ENCODE peak calls at places on chromosomes 12 and 14, in ten cellular contexts. One of them, this sample, is unnamed.

GRCh38 chr12:92382383-92382878 is 236.8 kb upstream of the BTG1 start:
- DNase-seq in GM23248: no peak
- DNase-seq in CD4-positive, CD25-positive, alpha-beta regulatory T cell: no peak
- DNase-seq in bronchial epithelial cell: no peak
- DNase-seq in heart left ventricle: no peak
- DNase-seq in Caco-2: no peak
- DNase-seq in IMR-90: no peak
- DNase-seq in brain microvascular endothelial cell: no peak
- DNase-seq in pancreas: no peak
- DNase-seq in CD8-positive, alpha-beta T cell: no peak
- DNase-seq in this sample: no peak

GRCh38 chr12:89140141-89140540 is 212.2 kb downstream of the DUSP6 start:
- DNase-seq in GM23248: no peak
- DNase-seq in CD4-positive, CD25-positive, alpha-beta regulatory T cell: no peak
- DNase-seq in bronchial epithelial cell: no peak
- DNase-seq in heart left ventricle: no peak
- DNase-seq in Caco-2: no peak
- DNase-seq in IMR-90: peak; percentile 54
- DNase-seq in brain microvascular endothelial cell: no peak
- DNase-seq in pancreas: no peak
- DNase-seq in CD8-positive, alpha-beta T cell: no peak
- DNase-seq in this sample: no peak

GRCh38 chr12:88336071-88336768 is 194.1 kb downstream of the TMTC3 start:
- DNase-seq in GM23248: peak; percentile 71
- DNase-seq in CD4-positive, CD25-positive, alpha-beta regulatory T cell: no peak
- DNase-seq in bronchial epithelial cell: no peak
- DNase-seq in heart left ventricle: no peak
- DNase-seq in Caco-2: no peak
- DNase-seq in IMR-90: no peak
- DNase-seq in brain microvascular endothelial cell: no peak
- DNase-seq in pancreas: no peak
- DNase-seq in CD8-positive, alpha-beta T cell: no peak
- DNase-seq in this sample: no peak

GRCh38 chr14:31229638-31230229 is 22.1 kb upstream of the HECTD1 start:
- DNase-seq in GM23248: peak; percentile 98
- DNase-seq in CD4-positive, CD25-positive, alpha-beta regulatory T cell: no peak
- DNase-seq in bronchial epithelial cell: peak; percentile 100
- DNase-seq in heart left ventricle: peak; percentile 72
- DNase-seq in Caco-2: peak; percentile 95
- DNase-seq in IMR-90: peak; percentile 98
- DNase-seq in brain microvascular endothelial cell: peak; percentile 93
- DNase-seq in pancreas: peak; percentile 76
- DNase-seq in CD8-positive, alpha-beta T cell: no peak
- DNase-seq in this sample: no peak

GRCh38 chr12:110538869-110539622 is 36.9 kb downstream of the RAD9B start:
- DNase-seq in GM23248: no peak
- DNase-seq in CD4-positive, CD25-positive, alpha-beta regulatory T cell: no peak
- DNase-seq in bronchial epithelial cell: no peak
- DNase-seq in heart left ventricle: peak; percentile 40
- DNase-seq in Caco-2: no peak
- DNase-seq in IMR-90: no peak
- DNase-seq in brain microvascular endothelial cell: no peak
- DNase-seq in pancreas: no peak
- DNase-seq in CD8-positive, alpha-beta T cell: no peak
- DNase-seq in this sample: no peak

GRCh38 chr12:78194448-78194847 is 363.8 kb downstream of the NAV3 start:
- DNase-seq in GM23248: peak; percentile 95
- DNase-seq in CD4-positive, CD25-positive, alpha-beta regulatory T cell: no peak
- DNase-seq in bronchial epithelial cell: peak; percentile 70
- DNase-seq in heart left ventricle: no peak
- DNase-seq in Caco-2: no peak
- DNase-seq in IMR-90: peak; percentile 95
- DNase-seq in brain microvascular endothelial cell: peak; percentile 70
- DNase-seq in pancreas: no peak
- DNase-seq in CD8-positive, alpha-beta T cell: no peak
- DNase-seq in this sample: no peak

GRCh38 chr12:25972783-25973182 is 14.3 kb downstream of the RASSF8 start:
- DNase-seq in GM23248: peak; percentile 86
- DNase-seq in CD4-positive, CD25-positive, alpha-beta regulatory T cell: no peak
- DNase-seq in bronchial epithelial cell: peak; percentile 55
- DNase-seq in heart left ventricle: no peak
- DNase-seq in Caco-2: no peak
- DNase-seq in IMR-90: peak; percentile 79
- DNase-seq in brain microvascular endothelial cell: peak; percentile 63
- DNase-seq in pancreas: no peak
- DNase-seq in CD8-positive, alpha-beta T cell: no peak
- DNase-seq in this sample: no peak

GRCh38 chr14:72743626-72744025 is 150.3 kb downstream of the DPF3 start:
- DNase-seq in GM23248: peak; percentile 18
- DNase-seq in CD4-positive, CD25-positive, alpha-beta regulatory T cell: no peak
- DNase-seq in bronchial epithelial cell: no peak
- DNase-seq in heart left ventricle: no peak
- DNase-seq in Caco-2: no peak
- DNase-seq in IMR-90: no peak
- DNase-seq in brain microvascular endothelial cell: no peak
- DNase-seq in pancreas: peak; percentile 38
- DNase-seq in CD8-positive, alpha-beta T cell: no peak
- DNase-seq in this sample: no peak

GRCh38 chr14:26602902-26603301 is 5.1 kb upstream of the NOVA1 start:
- DNase-seq in GM23248: no peak
- DNase-seq in CD4-positive, CD25-positive, alpha-beta regulatory T cell: no peak
- DNase-seq in bronchial epithelial cell: no peak
- DNase-seq in heart left ventricle: no peak
- DNase-seq in Caco-2: no peak
- DNase-seq in IMR-90: no peak
- DNase-seq in brain microvascular endothelial cell: no peak
- DNase-seq in pancreas: no peak
- DNase-seq in CD8-positive, alpha-beta T cell: no peak
- DNase-seq in this sample: no peak

GRCh38 chr14:30251017-30251416 is 307.9 kb upstream of the G2E3 start:
- DNase-seq in GM23248: no peak
- DNase-seq in CD4-positive, CD25-positive, alpha-beta regulatory T cell: no peak
- DNase-seq in bronchial epithelial cell: no peak
- DNase-seq in heart left ventricle: no peak
- DNase-seq in Caco-2: no peak
- DNase-seq in IMR-90: no peak
- DNase-seq in brain microvascular endothelial cell: no peak
- DNase-seq in pancreas: no peak
- DNase-seq in CD8-positive, alpha-beta T cell: no peak
- DNase-seq in this sample: no peak

GRCh38 chr12:98154850-98155249 is 360.5 kb upstream of the TMPO start:
- DNase-seq in GM23248: no peak
- DNase-seq in CD4-positive, CD25-positive, alpha-beta regulatory T cell: no peak
- DNase-seq in bronchial epithelial cell: peak; percentile 28
- DNase-seq in heart left ventricle: no peak
- DNase-seq in Caco-2: peak; percentile 69
- DNase-seq in IMR-90: no peak
- DNase-seq in brain microvascular endothelial cell: no peak
- DNase-seq in pancreas: no peak
- DNase-seq in CD8-positive, alpha-beta T cell: no peak
- DNase-seq in this sample: peak; percentile 33

GRCh38 chr14:25246751-25247150 is 196.8 kb upstream of the STXBP6 start:
- DNase-seq in GM23248: no peak
- DNase-seq in CD4-positive, CD25-positive, alpha-beta regulatory T cell: no peak
- DNase-seq in bronchial epithelial cell: no peak
- DNase-seq in heart left ventricle: no peak
- DNase-seq in Caco-2: no peak
- DNase-seq in IMR-90: no peak
- DNase-seq in brain microvascular endothelial cell: no peak
- DNase-seq in pancreas: no peak
- DNase-seq in CD8-positive, alpha-beta T cell: no peak
- DNase-seq in this sample: no peak

GRCh38 chr12:95385246-95385645 is 88.7 kb upstream of the METAP2 start:
- DNase-seq in GM23248: peak; percentile 57
- DNase-seq in CD4-positive, CD25-positive, alpha-beta regulatory T cell: no peak
- DNase-seq in bronchial epithelial cell: peak; percentile 17
- DNase-seq in heart left ventricle: peak; percentile 27
- DNase-seq in Caco-2: no peak
- DNase-seq in IMR-90: peak; percentile 8
- DNase-seq in brain microvascular endothelial cell: peak; percentile 7
- DNase-seq in pancreas: no peak
- DNase-seq in CD8-positive, alpha-beta T cell: no peak
- DNase-seq in this sample: no peak
- H3K4me3 ChIP-seq in GM23248: peak overlapping the region; percentile 66
- H3K4me3 ChIP-seq in CD4-positive, CD25-positive, alpha-beta regulatory T cell: no peak overlapping the region
- H3K4me3 ChIP-seq in bronchial epithelial cell: no peak overlapping the region
- H3K4me3 ChIP-seq in heart left ventricle: peak overlapping the region; percentile 57
- H3K4me3 ChIP-seq in Caco-2: no peak overlapping the region
- H3K4me3 ChIP-seq in IMR-90: peak overlapping the region; percentile 19
- H3K4me3 ChIP-seq in brain microvascular endothelial cell: no peak overlapping the region
- H3K4me3 ChIP-seq in pancreas: no peak overlapping the region
- H3K4me3 ChIP-seq in CD8-positive, alpha-beta T cell: no peak overlapping the region
- H3K4me3 ChIP-seq in this sample: no peak overlapping the region

GRCh38 chr12:12890492-12890814 is 909 bp upstream of the GPRC5A start:
- DNase-seq in GM23248: no peak
- DNase-seq in CD4-positive, CD25-positive, alpha-beta regulatory T cell: no peak
- DNase-seq in bronchial epithelial cell: no peak
- DNase-seq in heart left ventricle: no peak
- DNase-seq in Caco-2: no peak
- DNase-seq in IMR-90: peak; percentile 68
- DNase-seq in brain microvascular endothelial cell: no peak
- DNase-seq in pancreas: peak; percentile 50
- DNase-seq in CD8-positive, alpha-beta T cell: no peak
- DNase-seq in this sample: no peak
- H3K27me3 ChIP-seq in GM23248: no peaks in the 10 kb centered on the region
- H3K27me3 ChIP-seq in CD4-positive, CD25-positive, alpha-beta regulatory T cell: peaks cover 10% of the 10 kb centered on the region
- H3K27me3 ChIP-seq in bronchial epithelial cell: no peaks in the 10 kb centered on the region
- H3K27me3 ChIP-seq in heart left ventricle: no peaks in the 10 kb centered on the region
- H3K27me3 ChIP-seq in Caco-2: no peaks in the 10 kb centered on the region
- H3K27me3 ChIP-seq in IMR-90: no peaks in the 10 kb centered on the region
- H3K27me3 ChIP-seq in brain microvascular endothelial cell: no peaks in the 10 kb centered on the region
- H3K27me3 ChIP-seq in pancreas: no peaks in the 10 kb centered on the region
- H3K27me3 ChIP-seq in CD8-positive, alpha-beta T cell: no peaks in the 10 kb centered on the region
- H3K27me3 ChIP-seq in this sample: no peaks in the 10 kb centered on the region

DNA sequence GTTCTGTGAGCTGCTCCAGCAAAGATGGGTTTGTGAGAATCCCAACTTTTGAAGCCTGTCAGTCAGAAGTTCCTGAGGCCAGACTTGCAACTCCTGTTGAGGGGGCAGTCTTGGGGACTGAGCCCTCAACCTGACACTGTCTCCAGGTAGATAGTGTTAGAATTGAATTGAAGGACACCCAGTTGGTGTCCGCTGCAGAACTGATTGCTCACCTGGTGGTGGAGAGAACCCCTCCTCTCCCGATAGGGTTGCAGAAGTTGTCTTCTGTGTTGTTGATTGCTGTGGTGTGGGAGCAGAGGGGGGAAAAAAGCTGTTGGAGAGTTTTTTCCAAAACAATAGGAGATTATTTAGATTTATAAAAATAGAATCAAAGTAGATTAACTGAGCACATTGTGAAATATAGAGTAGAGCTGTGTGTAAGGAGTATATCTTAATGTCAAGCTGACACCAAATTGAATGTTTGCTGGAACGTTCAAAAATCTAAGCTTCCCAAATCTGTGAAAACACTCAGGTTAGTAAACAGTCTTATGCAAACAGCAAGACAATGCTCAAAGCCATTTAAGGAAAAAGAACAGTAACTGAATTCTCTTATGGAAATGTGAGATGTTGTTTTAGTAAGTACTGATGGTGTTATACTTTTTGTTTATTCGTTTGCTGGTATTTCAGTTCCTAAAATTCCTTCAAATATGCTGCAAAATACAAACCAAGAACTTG is 18.6 kb downstream of the HIF1A start:
- DNase-seq in GM23248: no peak
- DNase-seq in CD4-positive, CD25-positive, alpha-beta regulatory T cell: no peak
- DNase-seq in bronchial epithelial cell: no peak
- DNase-seq in heart left ventricle: no peak
- DNase-seq in Caco-2: no peak
- DNase-seq in IMR-90: no peak
- DNase-seq in brain microvascular endothelial cell: no peak
- DNase-seq in pancreas: no peak
- DNase-seq in CD8-positive, alpha-beta T cell: no peak
- DNase-seq in this sample: no peak
- H3K4me3 ChIP-seq in GM23248: peak overlapping the region; percentile 56
- H3K4me3 ChIP-seq in CD4-positive, CD25-positive, alpha-beta regulatory T cell: no peak overlapping the region
- H3K4me3 ChIP-seq in bronchial epithelial cell: no peak overlapping the region
- H3K4me3 ChIP-seq in heart left ventricle: no peak overlapping the region
- H3K4me3 ChIP-seq in Caco-2: no peak overlapping the region
- H3K4me3 ChIP-seq in IMR-90: no peak overlapping the region
- H3K4me3 ChIP-seq in brain microvascular endothelial cell: peak overlapping the region; percentile 31
- H3K4me3 ChIP-seq in pancreas: no peak overlapping the region
- H3K4me3 ChIP-seq in CD8-positive, alpha-beta T cell: no peak overlapping the region
- H3K4me3 ChIP-seq in this sample: no peak overlapping the region

DNA sequence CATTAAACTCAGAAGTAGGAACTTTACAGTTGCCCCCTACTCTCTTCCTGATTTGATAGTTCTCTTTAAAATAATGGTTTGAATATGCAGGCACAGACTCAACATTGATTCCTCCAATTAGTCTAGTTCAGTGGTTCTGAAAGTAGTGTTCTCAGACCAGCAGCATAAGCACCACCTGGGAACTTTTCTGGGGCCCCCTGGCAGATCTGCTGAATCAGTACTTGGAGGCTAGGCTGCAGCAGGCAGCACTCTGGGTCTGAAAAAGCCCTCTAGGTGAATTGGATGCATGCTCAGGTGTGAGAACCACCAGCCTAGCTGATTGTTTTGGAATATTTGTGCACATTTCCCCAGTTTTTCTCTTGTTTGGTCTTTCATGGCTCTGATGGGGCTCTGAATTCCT is 198.6 kb upstream of the NOS1 start:
- DNase-seq in GM23248: no peak
- DNase-seq in CD4-positive, CD25-positive, alpha-beta regulatory T cell: no peak
- DNase-seq in bronchial epithelial cell: no peak
- DNase-seq in heart left ventricle: no peak
- DNase-seq in Caco-2: no peak
- DNase-seq in IMR-90: no peak
- DNase-seq in brain microvascular endothelial cell: no peak
- DNase-seq in pancreas: no peak
- DNase-seq in CD8-positive, alpha-beta T cell: no peak
- DNase-seq in this sample: no peak
- H3K27me3 ChIP-seq in GM23248: no peaks in the 10 kb centered on the region
- H3K27me3 ChIP-seq in CD4-positive, CD25-positive, alpha-beta regulatory T cell: no peaks in the 10 kb centered on the region
- H3K27me3 ChIP-seq in bronchial epithelial cell: no peaks in the 10 kb centered on the region
- H3K27me3 ChIP-seq in heart left ventricle: no peaks in the 10 kb centered on the region
- H3K27me3 ChIP-seq in Caco-2: no peaks in the 10 kb centered on the region
- H3K27me3 ChIP-seq in IMR-90: no peaks in the 10 kb centered on the region
- H3K27me3 ChIP-seq in brain microvascular endothelial cell: no peaks in the 10 kb centered on the region
- H3K27me3 ChIP-seq in pancreas: no peaks in the 10 kb centered on the region
- H3K27me3 ChIP-seq in CD8-positive, alpha-beta T cell: no peaks in the 10 kb centered on the region
- H3K27me3 ChIP-seq in this sample: no peaks in the 10 kb centered on the region

GRCh38 chr14:64196668-64197411 is 97.3 kb downstream of the ESR2 start:
- DNase-seq in GM23248: peak; percentile 70
- DNase-seq in CD4-positive, CD25-positive, alpha-beta regulatory T cell: no peak
- DNase-seq in bronchial epithelial cell: no peak
- DNase-seq in heart left ventricle: peak; percentile 80
- DNase-seq in Caco-2: no peak
- DNase-seq in IMR-90: peak; percentile 64
- DNase-seq in brain microvascular endothelial cell: peak; percentile 57
- DNase-seq in pancreas: peak; percentile 58
- DNase-seq in CD8-positive, alpha-beta T cell: no peak
- DNase-seq in this sample: peak; percentile 18
- H3K4me3 ChIP-seq in GM23248: peak overlapping the region; percentile 73
- H3K4me3 ChIP-seq in CD4-positive, CD25-positive, alpha-beta regulatory T cell: peak overlapping the region; percentile 10
- H3K4me3 ChIP-seq in bronchial epithelial cell: no peak overlapping the region
- H3K4me3 ChIP-seq in heart left ventricle: peak overlapping the region; percentile 65
- H3K4me3 ChIP-seq in Caco-2: no peak overlapping the region
- H3K4me3 ChIP-seq in IMR-90: peak overlapping the region; percentile 61
- H3K4me3 ChIP-seq in brain microvascular endothelial cell: peak overlapping the region; percentile 70
- H3K4me3 ChIP-seq in pancreas: peak overlapping the region; percentile 8
- H3K4me3 ChIP-seq in CD8-positive, alpha-beta T cell: no peak overlapping the region
- H3K4me3 ChIP-seq in this sample: peak overlapping the region; percentile 11

GRCh38 chr12:76641073-76641472 is 81.5 kb upstream of the OSBPL8 start:
- DNase-seq in GM23248: no peak
- DNase-seq in CD4-positive, CD25-positive, alpha-beta regulatory T cell: no peak
- DNase-seq in bronchial epithelial cell: no peak
- DNase-seq in heart left ventricle: no peak
- DNase-seq in Caco-2: no peak
- DNase-seq in IMR-90: no peak
- DNase-seq in brain microvascular endothelial cell: no peak
- DNase-seq in pancreas: no peak
- DNase-seq in CD8-positive, alpha-beta T cell: no peak
- DNase-seq in this sample: no peak
- H3K27me3 ChIP-seq in GM23248: no peaks in the 10 kb centered on the region
- H3K27me3 ChIP-seq in CD4-positive, CD25-positive, alpha-beta regulatory T cell: no peaks in the 10 kb centered on the region
- H3K27me3 ChIP-seq in bronchial epithelial cell: no peaks in the 10 kb centered on the region
- H3K27me3 ChIP-seq in heart left ventricle: no peaks in the 10 kb centered on the region
- H3K27me3 ChIP-seq in Caco-2: no peaks in the 10 kb centered on the region
- H3K27me3 ChIP-seq in IMR-90: no peaks in the 10 kb centered on the region
- H3K27me3 ChIP-seq in brain microvascular endothelial cell: no peaks in the 10 kb centered on the region
- H3K27me3 ChIP-seq in pancreas: no peaks in the 10 kb centered on the region
- H3K27me3 ChIP-seq in CD8-positive, alpha-beta T cell: no peaks in the 10 kb centered on the region
- H3K27me3 ChIP-seq in this sample: no peaks in the 10 kb centered on the region